ENCODE peak calls at places on chromosomes 5 and 9, in seven cellular contexts. H is transverse colon, J is HCT116, M is ovary, O is esophagus squamous epithelium, Y is GM12891, N is uterus. T is an unnamed sample.

GRCh38 chr9:123131258-123131657 is 97.8 kb downstream of the GPR21 start:
- DNase-seq in H (no peak), J (no peak), M (no peak), O (no peak), Y (no peak), N (no peak), T (no peak)

GRCh38 chr9:124278054-124278540 is 20.3 kb downstream of the NEK6 start:
- DNase-seq in H (no peak), J (no peak), M (no peak), O (no peak), Y (no peak), N (no peak), T (no peak)

GRCh38 chr9:84206801-84207200 is 133.8 kb downstream of the SLC28A3 start:
- DNase-seq in H (no peak), J (no peak), M (no peak), O (no peak), Y (no peak), N (no peak), T (no peak)

GRCh38 chr5:139792218-139792617 is 3.4 kb upstream of the PSD2 start:
- DNase-seq in H (no peak), J (no peak), M (no peak), O (no peak), Y (no peak), N (no peak), T (no peak)

GRCh38 chr9:91424403-91425176 is 958 bp upstream of the NFIL3 start:
- DNase-seq in H (peak; percentile 87), J (no peak), M (peak; percentile 92), O (no peak), Y (no peak), N (peak; percentile 94), T (peak; percentile 97)

GRCh38 chr9:114149765-114150340 is 5.5 kb upstream of the COL27A1 start:
- DNase-seq in H (no peak), J (no peak), M (no peak), O (no peak), Y (no peak), N (no peak), T (no peak)

GRCh38 chr9:85569988-85570387 is 171.8 kb downstream of the AGTPBP1 start:
- DNase-seq in H (no peak), J (peak; percentile 19), M (no peak), O (no peak), Y (no peak), N (no peak), T (no peak)

GRCh38 chr5:123921193-123921592 is 409.2 kb downstream of the CSNK1G3 start:
- DNase-seq in H (no peak), J (no peak), M (no peak), O (no peak), Y (no peak), N (no peak), T (no peak)

GRCh38 chr5:58617236-58617635 is 34.4 kb downstream of the RAB3C start:
- DNase-seq in H (no peak), J (no peak), M (no peak), O (no peak), Y (no peak), N (no peak), T (no peak)

GRCh38 chr5:140327589-140327988 is 18.8 kb downstream of the HBEGF start:
- DNase-seq in H (no peak), J (no peak), M (no peak), O (no peak), Y (no peak), N (no peak), T (no peak)

GRCh38 chr9:18297532-18297872 is 176.5 kb upstream of the ADAMTSL1 start:
- DNase-seq in H (no peak), J (no peak), M (no peak), O (no peak), Y (no peak), N (no peak), T (no peak)

GRCh38 chr5:154995679-154996078 is 17.9 kb upstream of the KIF4B start:
- DNase-seq in H (no peak), J (no peak), M (no peak), O (no peak), Y (no peak), N (no peak), T (no peak)

GRCh38 chr5:160054831-160055230 is 45.9 kb downstream of the TTC1 start:
- DNase-seq in H (peak; percentile 47), J (no peak), M (no peak), O (no peak), Y (no peak), N (no peak), T (no peak)

GRCh38 chr5:140926211-140926902 is at the start of gene PCDHAC1:
- DNase-seq in H (peak; percentile 46), J (peak; percentile 68), M (peak; percentile 83), O (no peak), Y (no peak), N (peak; percentile 74), T (peak; percentile 85)

GRCh38 chr9:78064075-78064474 is 32.5 kb upstream of the GNAQ start:
- DNase-seq in H (no peak), J (no peak), M (no peak), O (no peak), Y (no peak), N (no peak), T (no peak)

GRCh38 chr9:112734892-112735291 is 15.7 kb upstream of the SNX30 start:
- DNase-seq in H (no peak), J (no peak), M (no peak), O (no peak), Y (no peak), N (no peak), T (no peak)

GRCh38 chr9:32807217-32807616 is 23.9 kb downstream of the TMEM215 start:
- DNase-seq in H (no peak), J (no peak), M (no peak), O (no peak), Y (no peak), N (no peak), T (no peak)

GRCh38 chr5:34587355-34588241 is 68.5 kb upstream of the RAI14 start:
- DNase-seq in H (no peak), J (no peak), M (no peak), O (no peak), Y (no peak), N (no peak), T (no peak)

GRCh38 chr9:8284835-8285234 is 485.3 kb upstream of the DMAC1 start:
- DNase-seq in H (no peak), J (no peak), M (no peak), O (no peak), Y (no peak), N (no peak), T (no peak)

GRCh38 chr5:132777209-132778069 is at the start of gene SEPTIN8:
- DNase-seq in H (peak; percentile 59), J (no peak), M (peak; percentile 73), O (no peak), Y (peak; percentile 80), N (peak; percentile 53), T (peak; percentile 82)

GRCh38 chr5:132774896-132775295 is 2.1 kb downstream of the SEPTIN8 start:
- DNase-seq in H (no peak), J (no peak), M (no peak), O (no peak), Y (no peak), N (no peak), T (peak; percentile 60)

GRCh38 chr5:132775439-132776076 is 1.5 kb downstream of the SEPTIN8 start:
- DNase-seq in H (no peak), J (no peak), M (no peak), O (no peak), Y (no peak), N (no peak), T (peak; percentile 47)

GRCh38 chr5:132776932-132777208 is 169 bp downstream of the SEPTIN8 start:
- DNase-seq in H (no peak), J (no peak), M (no peak), O (no peak), Y (no peak), N (no peak), T (no peak)

GRCh38 chr5:132776077-132776931 is 735 bp downstream of the SEPTIN8 start:
- DNase-seq in H (peak; percentile 49), J (no peak), M (peak; percentile 55), O (no peak), Y (no peak), N (no peak), T (peak; percentile 71)
- TF ChIP-seq POLR2A in H (peak; percentile 22), J (no peak), M (no peak), O (no peak), Y (no peak), N (no peak), T (no peak)

GRCh38 chr5:16465544-16466432 is at the start of gene ZNF622:
- DNase-seq in H (peak; percentile 94), J (peak; percentile 77), M (peak; percentile 89), O (peak; percentile 54), Y (peak; percentile 64), N (peak; percentile 83), T (peak; percentile 93)
- TF ChIP-seq POLR2A in H (peak; percentile 92), J (peak; percentile 94), M (peak; percentile 57), O (peak; percentile 83), Y (peak; percentile 99), N (peak; percentile 16), T (peak; percentile 82)

GRCh38 chr5:87410941-87411340 is 1.8 kb downstream of the CCNH start:
- DNase-seq in H (no peak), J (no peak), M (no peak), O (no peak), Y (no peak), N (no peak), T (no peak)

GRCh38 chr5:87408219-87408618 is 4.5 kb downstream of the CCNH start:
- DNase-seq in H (no peak), J (no peak), M (no peak), O (no peak), Y (no peak), N (no peak), T (no peak)

GRCh38 chr5:87413116-87413645 is 451 bp upstream of the CCNH start:
- DNase-seq in H (no peak), J (no peak), M (no peak), O (no peak), Y (no peak), N (no peak), T (no peak)

GRCh38 chr5:87411586-87412416 is 929 bp downstream of the CCNH start:
- DNase-seq in H (peak; percentile 42), J (peak; percentile 6), M (no peak), O (no peak), Y (no peak), N (peak; percentile 24), T (peak; percentile 72)

GRCh38 chr5:87412417-87413115 is at the start of gene CCNH:
- DNase-seq in H (peak; percentile 99), J (peak; percentile 96), M (peak; percentile 98), O (peak; percentile 88), Y (peak; percentile 48), N (peak; percentile 99), T (peak; percentile 99)
- TF ChIP-seq POLR2A in H (peak; percentile 97), J (no peak), M (peak; percentile 96), O (peak; percentile 98), Y (peak; percentile 88), N (peak; percentile 88), T (peak; percentile 95)

DNA sequence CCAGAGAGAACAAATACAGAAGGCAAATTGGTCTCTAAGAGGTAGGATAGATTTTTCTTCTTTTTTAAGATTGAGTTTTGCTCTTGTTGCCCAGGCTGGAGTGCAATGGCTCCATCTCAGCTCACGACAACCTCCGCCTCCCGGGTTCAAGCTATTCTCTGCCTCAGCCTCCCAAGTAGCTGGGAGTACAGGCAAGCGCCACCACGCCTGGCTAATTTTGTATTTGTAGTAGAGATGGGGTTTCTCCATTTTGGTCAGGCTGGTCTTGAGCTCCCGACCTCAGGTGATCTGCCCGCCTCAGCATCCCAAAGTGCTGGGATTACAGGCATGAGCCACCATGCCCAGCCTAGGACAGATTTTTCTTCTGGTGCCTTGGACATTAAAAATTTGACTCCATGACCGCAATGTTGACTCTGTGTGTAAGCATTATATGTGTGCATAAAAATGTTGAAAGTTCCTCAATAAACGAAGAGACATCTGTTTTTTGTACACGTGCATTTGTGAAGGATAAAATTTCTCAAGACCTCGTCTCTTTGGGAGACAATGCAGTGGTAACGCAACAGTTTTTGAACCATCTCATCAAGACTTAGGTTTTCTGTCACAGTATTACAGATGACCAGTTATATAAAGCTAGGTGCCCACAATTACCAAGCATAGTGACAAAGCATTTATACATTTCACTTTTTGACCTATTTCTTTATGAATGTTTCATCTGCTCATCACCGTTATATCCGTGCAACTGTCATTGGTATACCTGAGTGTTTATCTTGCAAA is 17.4 kb downstream of the VCP start:
- DNase-seq in H (no peak), J (no peak), M (no peak), O (no peak), Y (no peak), N (no peak), T (no peak)
- TF ChIP-seq POLR2A in H (no peak), J (no peak), M (no peak), O (no peak), Y (no peak), N (no peak), T (no peak)

T was measured in sigmoid colon.